ENCODE peak calls at places on chromosomes 5 and 9, in ten cellular contexts. D is GM23248; U is upper lobe of right lung; B is dorsolateral prefrontal cortex; I is brain microvascular endothelial cell; F is WERI-Rb-1; M is cardiac muscle cell; E is CD8-positive, alpha-beta T cell; X is tibial nerve; V is CD4-positive, CD25-positive, alpha-beta regulatory T cell. Z is an unnamed sample.

GRCh38 chr5:167840736-167841135 is 450.7 kb upstream of the WWC1 start:
- DNase-seq in I (no peak), F (no peak), V (no peak), X (no peak), B (no peak), E (no peak), D (peak), M (no peak), U (no peak), Z (no peak)

GRCh38 chr9:136740971-136741884 is 1.5 kb downstream of the LCN10 start:
- DNase-seq in X (no peak), M (no peak), U (no peak), V (no peak), I (no peak), D (peak), F (no peak), B (no peak), E (no peak), Z (no peak)

GRCh38 chr5:142798099-142798768 is 28.1 kb downstream of the ARHGAP26 start:
- DNase-seq in E (no peak), I (no peak), M (no peak), U (no peak), D (no peak), F (no peak), V (peak), B (no peak), X (peak), Z (no peak)

GRCh38 chr9:133003671-133004090 is 25.2 kb downstream of the GFI1B start:
- DNase-seq in I (no peak), M (no peak), V (no peak), E (no peak), D (no peak), U (no peak), F (peak), X (no peak), B (no peak), Z (no peak)

GRCh38 chr5:78518365-78519197 is 130.0 kb downstream of the LHFPL2 start:
- DNase-seq in D (peak), U (no peak), B (no peak), F (no peak), I (peak), X (no peak), M (peak), E (no peak), V (no peak), Z (peak)

GRCh38 chr9:69168709-69169217 is 5.3 kb upstream of the TJP2 start:
- DNase-seq in D (peak), F (no peak), V (peak), E (no peak), U (no peak), B (no peak), X (no peak), M (no peak), I (no peak), Z (no peak)

GRCh38 chr5:32613050-32613672 is 27.8 kb downstream of the SUB1 start:
- DNase-seq in V (peak), I (peak), X (peak), E (peak), F (peak), B (peak), D (peak), U (peak), M (peak), Z (peak)

GRCh38 chr5:17222679-17223078 is 5.2 kb downstream of the BASP1 start:
- DNase-seq in D (peak), B (no peak), V (no peak), U (no peak), M (peak), X (no peak), E (no peak), F (no peak), I (no peak), Z (no peak)

GRCh38 chr9:135797507-135798302 is 95.7 kb downstream of the KCNT1 start:
- DNase-seq in D (peak), X (no peak), M (peak), I (peak), U (no peak), E (no peak), F (peak), V (no peak), B (peak), Z (no peak)

GRCh38 chr9:109385499-109385898 is 64.6 kb upstream of the EPB41L4B start:
- DNase-seq in V (no peak), U (no peak), F (no peak), E (no peak), D (no peak), B (no peak), I (no peak), M (no peak), X (no peak), Z (no peak)
- H3K4me3 ChIP-seq in V (no peak), U (no peak), F (no peak), E (no peak), D (no peak), B (no peak), I (no peak), M (no peak), X (no peak), Z (no peak)

GRCh38 chr5:10442581-10442980 is 902 bp downstream of the ROPN1L start:
- DNase-seq in D (peak), I (no peak), M (no peak), E (no peak), B (no peak), F (no peak), X (no peak), V (no peak), U (no peak), Z (no peak)
- H3K4me3 ChIP-seq in D (peak), I (no peak), M (no peak), E (peak), B (peak), F (no peak), X (peak), V (peak), U (peak), Z (peak)

GRCh38 chr5:36935805-36936204 is 59.2 kb downstream of the NIPBL start:
- DNase-seq in F (no peak), U (no peak), I (no peak), V (no peak), M (no peak), B (no peak), E (no peak), D (no peak), X (no peak), Z (no peak)

GRCh38 chr5:36932056-36932455 is 55.5 kb downstream of the NIPBL start:
- DNase-seq in E (no peak), F (no peak), U (no peak), X (no peak), B (no peak), D (no peak), I (no peak), M (no peak), V (no peak), Z (no peak)

GRCh38 chr5:36936309-36936708 is 59.7 kb downstream of the NIPBL start:
- DNase-seq in F (no peak), D (no peak), I (no peak), U (no peak), E (no peak), V (no peak), X (no peak), B (no peak), M (no peak), Z (no peak)

GRCh38 chr5:36932699-36933098 is 56.1 kb downstream of the NIPBL start:
- DNase-seq in M (peak), B (no peak), U (no peak), F (no peak), D (no peak), E (no peak), X (no peak), V (no peak), I (no peak), Z (no peak)

GRCh38 chr5:36934740-36935356 is 58.3 kb downstream of the NIPBL start:
- DNase-seq in V (no peak), I (peak), M (no peak), D (peak), B (no peak), U (no peak), E (no peak), X (no peak), F (no peak), Z (no peak)
- H3K4me3 ChIP-seq in V (no peak), I (no peak), M (no peak), D (no peak), B (no peak), U (no peak), E (no peak), X (no peak), F (no peak), Z (no peak)

GRCh38 chr5:34918025-34918424 is 2.5 kb downstream of the BRIX1 start:
- DNase-seq in E (no peak), U (no peak), I (no peak), M (no peak), X (no peak), D (no peak), B (no peak), F (no peak), V (no peak), Z (no peak)
- H3K4me3 ChIP-seq in E (no peak), U (no peak), I (no peak), M (no peak), X (no peak), D (no peak), B (no peak), F (no peak), V (no peak), Z (no peak)

DNA sequence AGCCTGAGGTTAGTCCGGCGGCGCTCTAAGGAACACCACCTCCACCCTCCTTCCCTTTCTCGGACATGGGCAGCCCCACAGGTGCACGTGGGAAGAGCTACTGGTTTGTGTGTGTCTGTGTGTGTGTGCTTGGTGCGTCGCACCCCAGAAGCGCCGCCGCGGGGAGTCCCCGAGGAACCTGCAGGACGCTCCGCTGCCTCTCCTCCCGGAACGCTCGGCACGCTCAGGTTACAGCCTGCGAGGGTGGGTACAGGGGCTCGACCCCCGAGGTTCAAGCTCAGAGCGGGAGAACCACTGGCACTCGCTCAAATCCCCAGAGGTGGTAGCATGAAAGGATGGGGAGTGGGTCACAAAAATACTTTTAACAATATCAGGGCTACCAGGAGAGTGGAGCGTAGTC is 2.0 kb downstream of the ASTN2 start:
- DNase-seq in M (no peak), U (no peak), V (no peak), X (no peak), D (no peak), B (peak), I (no peak), F (no peak), E (no peak), Z (no peak)
- H3K4me3 ChIP-seq in M (peak), U (no peak), V (no peak), X (peak), D (no peak), B (peak), I (no peak), F (peak), E (no peak), Z (no peak)